ENCODE peak calls at places on chromosomes 5 and 9, in seven cellular contexts. F is mesendoderm, V is neuronal stem cell, M is mesenchymal stem cell, P is H9, L is trophoblast cell, D is H1. A is an unnamed sample.

GRCh38 chr9:127903557-127904475 is 4.4 kb upstream of the ST6GALNAC6 start:
- DNase-seq in F (peak), M (peak), P (peak), V (no peak), L (no peak), D (no peak), A (no peak)

GRCh38 chr9:117414220-117414905 is 494 bp downstream of the ASTN2 start:
- DNase-seq in P (peak), V (no peak), D (no peak), M (peak), F (peak), L (peak), A (no peak)

GRCh38 chr9:137297966-137298365 is 4.1 kb downstream of the NRARP start:
- DNase-seq in L (no peak), M (no peak), V (no peak), F (no peak), P (peak), D (no peak), A (no peak)

GRCh38 chr9:13487936-13488335 is 208.4 kb upstream of the MPDZ start:
- DNase-seq in M (no peak), L (no peak), P (no peak), F (no peak), D (no peak), V (no peak), A (no peak)

GRCh38 chr9:90095682-90096081 is 490.9 kb downstream of the GADD45G start:
- DNase-seq in L (no peak), M (no peak), F (no peak), V (no peak), P (no peak), D (no peak), A (no peak)

GRCh38 chr9:91740713-91741112 is 209.3 kb downstream of the ROR2 start:
- DNase-seq in L (no peak), F (peak), D (no peak), M (peak), P (no peak), V (no peak), A (peak)

GRCh38 chr9:132745911-132746709 is 75.8 kb downstream of the GTF3C4 start:
- DNase-seq in M (no peak), V (no peak), D (no peak), P (no peak), F (no peak), L (no peak), A (no peak)

GRCh38 chr5:118479285-118479684 is 509.1 kb downstream of the DTWD2 start:
- DNase-seq in P (no peak), V (no peak), M (no peak), D (no peak), F (no peak), L (no peak), A (no peak)

GRCh38 chr5:113224605-113225065 is 210.2 kb downstream of the TSSK1B start:
- DNase-seq in V (no peak), F (no peak), L (no peak), D (no peak), P (no peak), M (peak), A (peak)

GRCh38 chr9:117414906-117415583 is at the start of gene ASTN2:
- DNase-seq in V (peak), F (peak), P (peak), D (no peak), M (peak), L (no peak), A (no peak)

GRCh38 chr5:167232675-167233074 is 1058.8 kb upstream of the WWC1 start:
- DNase-seq in D (no peak), M (no peak), V (no peak), P (no peak), L (no peak), F (no peak), A (no peak)

GRCh38 chr5:75513841-75514240 is 2.1 kb downstream of the POLK start:
- DNase-seq in P (no peak), F (no peak), V (no peak), L (no peak), M (no peak), D (no peak), A (no peak)

GRCh38 chr5:94751456-94751855 is 133.0 kb downstream of the SLF1 start:
- DNase-seq in V (peak), F (no peak), P (no peak), M (no peak), D (no peak), L (no peak), A (no peak)

GRCh38 chr5:160262151-160262550 is 32.8 kb downstream of the FABP6 start:
- DNase-seq in D (no peak), L (no peak), P (no peak), M (no peak), V (peak), F (peak), A (no peak)

GRCh38 chr5:6781711-6782110 is 68.5 kb downstream of the TENT4A start:
- DNase-seq in F (no peak), M (no peak), L (peak), V (no peak), D (no peak), P (no peak), A (peak)

GRCh38 chr5:179357036-179357435 is 11.8 kb upstream of the ADAMTS2 start:
- DNase-seq in P (no peak), F (no peak), V (no peak), M (no peak), D (no peak), L (no peak), A (no peak)

GRCh38 chr5:34486160-34486765 is 169.9 kb upstream of the RAI14 start:
- DNase-seq in P (peak), M (peak), D (no peak), F (peak), V (peak), L (peak), A (peak)

GRCh38 chr9:17246770-17247169 is 111.9 kb downstream of the CNTLN start:
- DNase-seq in P (no peak), M (no peak), F (peak), V (no peak), L (no peak), D (no peak), A (no peak)

GRCh38 chr5:57953830-57954229 is 471.2 kb upstream of the ACTBL2 start:
- DNase-seq in L (peak), M (no peak), P (no peak), F (no peak), V (no peak), D (no peak), A (no peak)

GRCh38 chr9:93660647-93661046 is 84.3 kb downstream of the PHF2 start:
- DNase-seq in M (no peak), P (no peak), L (no peak), V (no peak), F (no peak), D (no peak), A (no peak)

GRCh38 chr9:131677445-131678180 is 62.3 kb downstream of the RAPGEF1 start:
- DNase-seq in M (peak), P (no peak), D (no peak), V (no peak), L (peak), F (no peak), A (peak)

GRCh38 chr5:124194282-124194681 is 552.2 kb downstream of the ZNF608 start:
- DNase-seq in F (no peak), D (no peak), P (no peak), M (no peak), L (no peak), V (no peak), A (no peak)

GRCh38 chr9:79572891-79573696 is 1.3 kb downstream of the TLE4 start:
- DNase-seq in F (peak), M (peak), V (no peak), P (peak), L (peak), D (no peak), A (no peak)

GRCh38 chr9:93577045-93577939 is 908 bp downstream of the PHF2 start:
- DNase-seq in L (peak), P (no peak), D (no peak), M (peak), F (peak), V (peak), A (no peak)

GRCh38 chr9:125409217-125409636 is 147.6 kb downstream of the GAPVD1 start:
- DNase-seq in D (no peak), F (peak), L (no peak), V (no peak), M (no peak), P (peak), A (no peak)

GRCh38 chr9:111903996-111904395 is 7.4 kb downstream of the UGCG start:
- DNase-seq in L (peak), M (no peak), F (no peak), D (no peak), V (no peak), P (no peak), A (no peak)

GRCh38 chr5:151471276-151471675 is 23.9 kb downstream of the SLC36A1 start:
- DNase-seq in P (no peak), M (no peak), D (no peak), L (no peak), V (no peak), F (no peak), A (peak)

GRCh38 chr9:79377315-79377855 is 194.4 kb upstream of the TLE4 start:
- DNase-seq in L (no peak), D (no peak), V (no peak), P (no peak), F (no peak), M (peak), A (peak)

GRCh38 chr9:134324359-134325095 is 1.7 kb upstream of the RXRA start:
- DNase-seq in L (peak), V (no peak), P (no peak), M (no peak), F (no peak), D (no peak), A (peak)

GRCh38 chr5:133924221-133924920 is 44.1 kb downstream of the C5orf15 start:
- DNase-seq in F (peak), D (no peak), V (no peak), M (no peak), P (no peak), L (no peak), A (no peak)

DNA sequence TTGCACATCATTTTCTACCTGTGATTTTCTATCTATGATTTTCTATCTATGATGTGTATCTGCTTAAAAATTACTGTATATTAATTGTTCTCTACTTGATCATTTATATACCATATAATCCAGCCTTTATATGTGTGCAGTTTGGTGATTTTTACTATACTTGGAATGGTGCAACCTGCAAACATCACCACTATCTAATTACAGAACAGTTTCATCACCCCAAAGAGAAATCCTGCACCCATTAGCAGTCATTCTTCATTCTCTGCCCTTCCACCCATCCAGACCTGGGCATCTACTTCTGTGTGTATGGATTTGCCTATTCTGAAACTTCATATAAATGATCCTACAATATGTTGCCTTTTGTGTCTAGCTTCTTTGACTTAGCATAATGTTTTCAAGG is 51.3 kb downstream of the CARTPT start:
- DNase-seq in M (no peak), V (no peak), P (no peak), F (no peak), D (no peak), L (no peak), A (no peak)
- H2BK5ac ChIP-seq in M (no peak), V (no peak), P (no peak), F (no peak), D (no peak), L (no peak), A (no peak)

DNA sequence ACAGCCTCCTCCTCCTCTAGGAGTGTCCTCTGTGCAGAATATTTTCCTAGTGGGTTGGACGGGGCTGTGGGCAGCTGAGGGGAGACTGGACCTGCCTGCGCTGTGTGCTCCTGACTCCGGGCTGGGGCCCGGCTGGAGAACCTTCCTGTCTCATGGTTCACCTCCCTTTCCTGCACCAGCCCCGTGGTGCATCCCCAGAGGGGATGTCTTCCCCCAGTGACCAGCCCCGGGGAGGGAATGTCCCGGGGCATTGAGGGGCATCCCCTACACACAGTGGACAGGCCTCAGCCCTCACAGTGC is 51.9 kb upstream of the PITX1 start:
- DNase-seq in P (no peak), V (no peak), F (no peak), D (no peak), L (no peak), M (no peak), A (no peak)
- H3K27ac ChIP-seq in P (no peak), V (no peak), F (no peak), D (no peak), L (no peak), M (no peak), A (no peak)

DNA sequence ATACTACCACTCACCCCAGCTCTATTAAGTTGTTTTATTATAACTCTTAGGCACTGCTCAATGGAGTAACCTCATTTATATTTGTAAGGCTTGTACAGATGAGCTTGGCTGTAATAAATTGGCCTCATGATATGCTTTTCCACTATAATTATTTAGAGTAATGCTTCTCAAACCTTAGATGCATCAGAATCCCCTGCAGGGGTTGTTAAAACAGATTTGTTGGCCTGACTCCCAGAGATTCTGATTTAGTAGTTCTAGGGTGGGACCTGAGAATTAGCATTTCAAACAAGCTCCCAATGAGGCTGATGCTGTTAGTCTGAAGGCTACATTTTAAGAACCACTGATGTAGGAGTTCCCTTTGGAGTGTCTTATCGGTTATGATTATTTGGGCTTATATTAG is 38.2 kb upstream of the ARSB start:
- DNase-seq in F (no peak), M (no peak), V (no peak), D (no peak), P (no peak), L (no peak), A (no peak)
- H2BK5ac ChIP-seq in F (no peak), M (no peak), V (no peak), D (no peak), P (no peak), L (no peak), A (no peak)

GRCh38 chr5:54603372-54603771 is 85.8 kb downstream of the SNX18 start:
- DNase-seq in D (no peak), M (no peak), F (no peak), P (no peak), L (no peak), V (no peak), A (no peak)

GRCh38 chr5:54601393-54601792 is 83.8 kb downstream of the SNX18 start:
- DNase-seq in L (peak), F (no peak), D (no peak), P (no peak), V (no peak), M (no peak), A (no peak)

GRCh38 chr5:54601832-54602231 is 84.3 kb downstream of the SNX18 start:
- DNase-seq in F (no peak), D (no peak), M (no peak), P (no peak), V (no peak), L (no peak), A (no peak)
- H3K27ac ChIP-seq in F (no peak), D (no peak), M (no peak), P (no peak), V (no peak), L (no peak), A (no peak)

DNA sequence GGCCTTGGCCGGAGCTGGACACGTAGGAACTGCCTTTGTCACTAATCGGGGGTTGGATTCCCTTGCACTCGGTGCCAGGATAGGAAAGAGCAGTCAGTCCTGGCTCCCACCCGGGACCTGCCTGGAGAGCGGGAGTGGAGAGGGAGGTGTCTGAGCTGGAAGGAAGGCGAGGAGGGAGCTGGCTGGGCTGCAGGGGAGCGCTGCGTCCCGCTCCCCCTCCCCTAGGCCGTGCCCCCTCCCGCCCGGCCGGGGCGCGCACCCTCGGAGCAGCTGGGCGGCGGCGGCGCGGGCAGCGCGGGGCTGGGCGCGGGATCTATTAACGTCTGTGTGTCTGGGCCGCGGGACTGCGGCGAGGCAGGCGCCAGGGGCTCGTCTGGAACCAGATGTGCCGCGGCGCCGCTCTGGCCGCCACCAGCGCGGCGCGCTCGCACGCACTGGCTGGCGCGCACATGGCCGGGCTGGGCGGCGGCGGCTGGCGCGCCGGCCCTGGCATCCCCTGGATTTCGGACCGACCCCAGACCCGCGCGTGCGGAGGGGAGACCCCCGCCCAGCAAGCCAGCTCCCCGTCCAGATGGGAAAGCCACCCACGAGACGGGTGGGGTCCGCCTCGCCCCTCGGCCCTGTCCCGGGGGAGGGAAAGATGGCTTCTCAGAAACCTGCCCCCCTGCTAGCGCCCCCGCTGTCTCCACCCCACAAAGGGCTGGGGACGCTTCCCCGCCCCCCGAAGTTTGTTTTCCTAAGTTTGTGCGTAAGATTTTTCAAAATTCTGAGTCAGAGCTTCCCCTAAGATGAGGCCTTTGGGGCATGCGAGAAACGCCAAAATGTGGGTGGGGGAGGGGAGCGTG is 31.9 kb downstream of the PRRX2 start:
- DNase-seq in P (peak), D (no peak), F (peak), M (peak), L (no peak), V (no peak), A (peak)
- H2BK5ac ChIP-seq in P (no peak), D (peak), F (no peak), M (no peak), L (no peak), V (no peak), A (peak)